ENCODE peak calls at places on chromosomes 6 and 20, in eight cellular contexts. A is effector CD4-positive, alpha-beta T cell; N is substantia nigra; F is right lobe of liver; T is sciatic nerve; P is endothelial cell; H is activated T-cell treated with anti-CD3 and anti-CD28 coated beads for 1 hour; D is ovary. W is an unnamed sample.
A peak's percentile ranks its signal among the peaks of the same experiment; 100 is the strongest.

GRCh38 chr6:48597951-48598350 is 487.0 kb upstream of the PTCHD4 start:
- DNase-seq in A (no peak), N (no peak), F (no peak), T (no peak), P (no peak), H (no peak), D (no peak), W (no peak)

GRCh38 chr6:125899726-125900182 is 56.8 kb upstream of the HINT3 start:
- DNase-seq in A (no peak), N (no peak), F (no peak), T (no peak), P (no peak), H (no peak), D (no peak), W (no peak)

GRCh38 chr6:154792761-154793160 is 59.5 kb downstream of the SCAF8 start:
- DNase-seq in A (no peak), N (no peak), F (no peak), T (no peak), P (no peak), H (no peak), D (no peak), W (no peak)

GRCh38 chr6:32944265-32944664 is 3.4 kb upstream of the HLA-DMB start:
- DNase-seq in A (peak; percentile 28), N (no peak), F (no peak), T (no peak), P (no peak), H (no peak), D (no peak), W (peak; percentile 75)

GRCh38 chr6:6176132-6176531 is 144.3 kb downstream of the F13A1 start:
- DNase-seq in A (no peak), N (no peak), F (no peak), T (no peak), P (no peak), H (no peak), D (no peak), W (no peak)

GRCh38 chr6:37140145-37140544 is 29.8 kb upstream of the PIM1 start:
- DNase-seq in A (no peak), N (no peak), F (no peak), T (no peak), P (no peak), H (no peak), D (no peak), W (no peak)

GRCh38 chr6:30037182-30037788 is 23.8 kb upstream of the POLR1H start:
- DNase-seq in A (no peak), N (no peak), F (no peak), T (no peak), P (no peak), H (no peak), D (no peak), W (peak; percentile 44)

GRCh38 chr6:126140015-126140414 is 153.7 kb downstream of the TRMT11 start:
- DNase-seq in A (no peak), N (no peak), F (no peak), T (no peak), P (no peak), H (no peak), D (no peak), W (no peak)

GRCh38 chr6:166502453-166502852 is 84.0 kb downstream of the RAMACL start:
- DNase-seq in A (no peak), N (no peak), F (no peak), T (no peak), P (no peak), H (no peak), D (peak; percentile 66), W (no peak)

GRCh38 chr6:112044856-112045255 is 9.0 kb upstream of the CCN6 start:
- DNase-seq in A (no peak), N (no peak), F (no peak), T (no peak), P (no peak), H (no peak), D (no peak), W (no peak)

GRCh38 chr6:45445364-45445748 is 67.6 kb upstream of the SUPT3H start:
- DNase-seq in A (no peak), N (no peak), F (no peak), T (no peak), P (no peak), H (no peak), D (no peak), W (no peak)

GRCh38 chr6:45965787-45966186 is 49.9 kb downstream of the CLIC5 start:
- DNase-seq in A (no peak), N (no peak), F (no peak), T (no peak), P (no peak), H (no peak), D (no peak), W (no peak)

GRCh38 chr6:99614430-99615161 is 8.0 kb downstream of the PRDM13 start:
- DNase-seq in A (no peak), N (no peak), F (no peak), T (no peak), P (no peak), H (no peak), D (no peak), W (no peak)

GRCh38 chr6:110853754-110854477 is 20.7 kb upstream of the AMD1 start:
- DNase-seq in A (no peak), N (no peak), F (no peak), T (no peak), P (no peak), H (no peak), D (no peak), W (no peak)

GRCh38 chr20:17320456-17320855 is 93.6 kb downstream of the PCSK2 start:
- DNase-seq in A (no peak), N (no peak), F (no peak), T (no peak), P (no peak), H (no peak), D (no peak), W (no peak)

GRCh38 chr6:76684881-76685280 is 612.4 kb upstream of the IMPG1 start:
- DNase-seq in A (no peak), N (no peak), F (no peak), T (no peak), P (no peak), H (no peak), D (no peak), W (no peak)

GRCh38 chr6:34596798-34597197 is 40.7 kb upstream of the SPDEF start:
- DNase-seq in A (no peak), N (no peak), F (no peak), T (no peak), P (no peak), H (no peak), D (no peak), W (no peak)

GRCh38 chr20:23009636-23010035 is 25.5 kb upstream of the SSTR4 start:
- DNase-seq in A (no peak), N (no peak), F (no peak), T (no peak), P (no peak), H (no peak), D (no peak), W (no peak)

GRCh38 chr6:16759646-16760535 is 1.4 kb downstream of the ATXN1 start:
- DNase-seq in A (peak; percentile 66), N (peak; percentile 82), F (peak; percentile 95), T (peak; percentile 93), P (peak; percentile 82), H (peak; percentile 63), D (peak; percentile 89), W (peak; percentile 85)

GRCh38 chr6:137728386-137729349 is 138.4 kb upstream of the TNFAIP3 start:
- DNase-seq in A (no peak), N (no peak), F (peak; percentile 57), T (no peak), P (no peak), H (no peak), D (no peak), W (no peak)

GRCh38 chr6:79463721-79464120 is 73.5 kb downstream of the LCA5 start:
- DNase-seq in A (no peak), N (no peak), F (no peak), T (no peak), P (no peak), H (no peak), D (no peak), W (no peak)

GRCh38 chr20:33507461-33507860 is 17.6 kb downstream of the CBFA2T2 start:
- DNase-seq in A (no peak), N (no peak), F (no peak), T (no peak), P (no peak), H (no peak), D (no peak), W (peak; percentile 56)

GRCh38 chr20:36542019-36542488 is 735 bp downstream of the MYL9 start:
- DNase-seq in A (no peak), N (no peak), F (no peak), T (peak; percentile 81), P (peak; percentile 69), H (no peak), D (peak; percentile 70), W (no peak)